ENCODE peak calls at places on chromosomes 6 and 20, in four cellular contexts. One of them, this sample, is unnamed.
A peak's percentile ranks its signal among the peaks of the same experiment; 100 is the strongest.

GRCh38 chr6:168908166-168908565 is 345.5 kb downstream of the THBS2 start:
- DNase-seq in GM12878: no peak
- DNase-seq in A549: no peak
- DNase-seq in K562: no peak
- DNase-seq in this sample: no peak

GRCh38 chr6:27836783-27837635 is 75.2 kb downstream of the OR2B2 start:
- DNase-seq in GM12878: no peak
- DNase-seq in A549: peak; percentile 81
- DNase-seq in K562: peak; percentile 51
- DNase-seq in this sample: peak; percentile 86

GRCh38 chr6:43796168-43796567 is 26.2 kb downstream of the VEGFA start:
- DNase-seq in A549: no peak
- DNase-seq in GM12878: no peak
- DNase-seq in K562: no peak
- DNase-seq in this sample: no peak

GRCh38 chr20:24109537-24109936 is 121.0 kb upstream of the GGTLC1 start:
- DNase-seq in A549: no peak
- DNase-seq in GM12878: no peak
- DNase-seq in K562: no peak
- DNase-seq in this sample: no peak

GRCh38 chr6:45049188-45049843 is 278.8 kb upstream of the RUNX2 start:
- DNase-seq in A549: peak; percentile 0
- DNase-seq in K562: no peak
- DNase-seq in GM12878: no peak
- DNase-seq in this sample: peak; percentile 61

GRCh38 chr20:48658198-48658476 is 169.7 kb downstream of the PREX1 start:
- DNase-seq in A549: no peak
- DNase-seq in GM12878: no peak
- DNase-seq in K562: no peak
- DNase-seq in this sample: no peak

GRCh38 chr6:161406633-161407032 is 132.8 kb upstream of the AGPAT4 start:
- DNase-seq in GM12878: no peak
- DNase-seq in K562: no peak
- DNase-seq in A549: peak; percentile 70
- DNase-seq in this sample: no peak

GRCh38 chr6:108902389-108902792 is 54.2 kb downstream of the ARMC2 start:
- DNase-seq in GM12878: no peak
- DNase-seq in A549: no peak
- DNase-seq in K562: no peak
- DNase-seq in this sample: no peak

GRCh38 chr6:162532283-162533008 is 195.1 kb downstream of the PRKN start:
- DNase-seq in A549: no peak
- DNase-seq in GM12878: no peak
- DNase-seq in K562: no peak
- DNase-seq in this sample: no peak

GRCh38 chr20:51195419-51195901 is 172.6 kb upstream of the KCNG1 start:
- DNase-seq in A549: no peak
- DNase-seq in GM12878: no peak
- DNase-seq in K562: no peak
- DNase-seq in this sample: no peak

GRCh38 chr6:9766240-9766915 is 648.5 kb downstream of the TFAP2A start:
- DNase-seq in K562: no peak
- DNase-seq in A549: peak; percentile 60
- DNase-seq in GM12878: peak; percentile 12
- DNase-seq in this sample: no peak

GRCh38 chr20:63185215-63185796 is 30.6 kb downstream of the YTHDF1 start:
- DNase-seq in A549: no peak
- DNase-seq in K562: no peak
- DNase-seq in GM12878: no peak
- DNase-seq in this sample: no peak

GRCh38 chr6:112235956-112236355 is 18.4 kb downstream of the LAMA4 start:
- DNase-seq in GM12878: no peak
- DNase-seq in A549: no peak
- DNase-seq in K562: no peak
- DNase-seq in this sample: no peak

GRCh38 chr6:19929312-19929711 is 92.1 kb downstream of the ID4 start:
- DNase-seq in K562: no peak
- DNase-seq in GM12878: no peak
- DNase-seq in A549: no peak
- DNase-seq in this sample: no peak

GRCh38 chr6:71892641-71893040 is 6.3 kb downstream of the RIMS1 start:
- DNase-seq in A549: no peak
- DNase-seq in K562: no peak
- DNase-seq in GM12878: no peak
- DNase-seq in this sample: no peak

GRCh38 chr6:169707772-169708171 is 5.8 kb downstream of the C6orf120 start:
- DNase-seq in GM12878: no peak
- DNase-seq in K562: no peak
- DNase-seq in A549: no peak
- DNase-seq in this sample: no peak

GRCh38 chr6:39812853-39813533 is 20.8 kb downstream of the DAAM2 start:
- DNase-seq in GM12878: peak; percentile 36
- DNase-seq in K562: no peak
- DNase-seq in A549: no peak
- DNase-seq in this sample: no peak

GRCh38 chr6:49088631-49089030 is 374.4 kb downstream of the MMUT start:
- DNase-seq in K562: no peak
- DNase-seq in A549: no peak
- DNase-seq in GM12878: no peak
- DNase-seq in this sample: no peak

GRCh38 chr20:18018100-18018499 is 39.6 kb downstream of the OVOL2 start:
- DNase-seq in K562: no peak
- DNase-seq in GM12878: no peak
- DNase-seq in A549: no peak
- DNase-seq in this sample: no peak

GRCh38 chr6:91029211-91029610 is 442.3 kb upstream of the MAP3K7 start:
- DNase-seq in K562: no peak
- DNase-seq in A549: no peak
- DNase-seq in GM12878: no peak
- DNase-seq in this sample: no peak

GRCh38 chr6:26383624-26384417 is 913 bp downstream of the BTN2A2 start:
- DNase-seq in GM12878: no peak
- DNase-seq in K562: peak; percentile 40
- DNase-seq in A549: peak; percentile 27
- DNase-seq in this sample: no peak

GRCh38 chr6:133939778-133940667 is 13.0 kb upstream of the TBPL1 start:
- DNase-seq in K562: no peak
- DNase-seq in A549: no peak
- DNase-seq in GM12878: no peak
- DNase-seq in this sample: peak; percentile 32

GRCh38 chr6:136921521-136921935 is 573 bp upstream of the SLC35D3 start:
- DNase-seq in A549: no peak
- DNase-seq in GM12878: no peak
- DNase-seq in K562: no peak
- DNase-seq in this sample: no peak

GRCh38 chr6:112839525-112839961 is 492.4 kb downstream of the RFPL4B start:
- DNase-seq in GM12878: no peak
- DNase-seq in K562: no peak
- DNase-seq in A549: no peak
- DNase-seq in this sample: no peak

GRCh38 chr6:133837801-133838349 is 51.0 kb upstream of the TCF21 start:
- DNase-seq in A549: peak; percentile 81
- DNase-seq in K562: peak; percentile 66
- DNase-seq in GM12878: no peak
- DNase-seq in this sample: peak; percentile 56

GRCh38 chr20:11373391-11373790 is 544.3 kb upstream of the BTBD3 start:
- DNase-seq in GM12878: no peak
- DNase-seq in K562: no peak
- DNase-seq in A549: no peak
- DNase-seq in this sample: no peak

DNA sequence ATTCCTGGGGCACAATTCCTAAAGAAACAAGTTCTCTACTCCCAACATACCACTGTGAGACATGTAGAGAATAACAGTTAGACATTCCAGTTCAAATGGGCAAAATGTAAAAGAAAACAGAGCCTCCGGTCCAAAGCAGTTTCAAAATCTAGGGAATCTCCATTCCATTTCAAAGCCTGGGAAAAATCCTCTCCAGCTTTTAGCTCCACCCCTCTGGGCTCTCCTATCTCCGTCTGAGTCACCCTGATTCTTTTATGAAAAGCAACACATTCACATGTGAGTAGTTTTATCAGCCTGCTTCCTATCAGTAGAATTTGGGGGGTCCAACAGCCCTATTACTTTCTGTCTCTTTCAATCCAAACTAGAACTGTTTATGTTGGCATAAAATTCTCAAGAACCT is 3.7 kb downstream of the CSNK2A1 start:
- DNase-seq in A549: no peak
- DNase-seq in GM12878: no peak
- DNase-seq in K562: peak; percentile 18
- DNase-seq in this sample: peak; percentile 51
- TF ChIP-seq ESRRA in A549: no peak
- TF ChIP-seq ESRRA in GM12878: no peak
- TF ChIP-seq ESRRA in K562: no peak
- TF ChIP-seq ESRRA in this sample: no peak

GRCh38 chr20:50191566-50192363 is 1.1 kb downstream of the CEBPB start:
- DNase-seq in A549: peak; percentile 75
- DNase-seq in K562: peak; percentile 68
- DNase-seq in GM12878: no peak
- DNase-seq in this sample: peak; percentile 42

GRCh38 chr20:50190251-50191064 is at the start of gene CEBPB:
- DNase-seq in A549: peak; percentile 93
- DNase-seq in K562: peak; percentile 93
- DNase-seq in GM12878: no peak
- DNase-seq in this sample: peak; percentile 90

GRCh38 chr20:50192364-50193168 is 1.9 kb downstream of the CEBPB start:
- DNase-seq in A549: peak; percentile 92
- DNase-seq in K562: peak; percentile 58
- DNase-seq in GM12878: peak; percentile 25
- DNase-seq in this sample: peak; percentile 92

GRCh38 chr20:50189681-50190250 is 864 bp upstream of the CEBPB start:
- DNase-seq in K562: peak; percentile 60
- DNase-seq in GM12878: no peak
- DNase-seq in A549: peak; percentile 59
- DNase-seq in this sample: peak; percentile 79

GRCh38 chr20:50191065-50191565 is 485 bp downstream of the CEBPB start:
- DNase-seq in GM12878: no peak
- DNase-seq in K562: peak; percentile 74
- DNase-seq in A549: no peak
- DNase-seq in this sample: no peak
- TF ChIP-seq RFX5 in GM12878: no peak
- TF ChIP-seq RFX5 in K562: no peak
- TF ChIP-seq RFX5 in A549: no peak
- TF ChIP-seq RFX5 in this sample: no peak

DNA sequence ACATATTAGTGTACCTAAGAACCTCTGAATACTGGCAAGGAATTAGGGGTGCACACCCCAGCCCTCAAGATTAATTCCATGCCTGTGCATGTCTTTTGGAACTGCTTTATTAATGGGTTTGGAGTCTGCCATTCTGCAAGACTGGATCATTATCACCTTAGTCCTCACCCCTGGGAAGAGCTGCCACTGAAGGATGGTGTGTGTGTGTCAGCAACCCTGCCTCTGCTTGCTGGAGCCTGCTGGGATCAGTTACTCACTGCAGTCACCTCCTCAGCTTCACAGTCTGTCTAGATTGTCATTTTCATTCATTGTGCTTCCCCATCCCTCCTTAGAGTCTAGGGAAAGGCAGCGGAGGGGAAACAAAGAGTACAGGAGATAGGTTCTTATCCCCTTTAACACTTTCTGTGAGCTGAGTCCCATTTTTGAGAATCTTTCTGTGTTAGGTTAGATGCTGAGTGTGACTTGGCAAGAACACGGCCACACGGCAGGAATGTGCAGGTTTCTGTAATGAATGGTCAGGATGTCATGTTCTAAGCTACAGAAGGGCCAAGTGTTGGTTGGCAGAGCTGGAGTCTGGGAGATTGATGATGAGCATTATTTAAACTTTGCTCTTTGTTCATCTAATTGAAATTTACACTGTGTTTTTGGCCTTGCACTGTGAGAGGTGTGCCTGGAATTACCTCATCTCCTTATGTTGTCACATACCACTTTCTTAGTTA is 21.1 kb downstream of the GHRH start:
- DNase-seq in GM12878: no peak
- DNase-seq in K562: no peak
- DNase-seq in A549: no peak
- DNase-seq in this sample: no peak
- TF ChIP-seq ESRRA in GM12878: no peak
- TF ChIP-seq ESRRA in K562: no peak
- TF ChIP-seq ESRRA in A549: no peak
- TF ChIP-seq ESRRA in this sample: no peak

GRCh38 chr6:67717281-67717680 is 917.8 kb upstream of the ADGRB3 start:
- DNase-seq in GM12878: no peak
- DNase-seq in A549: no peak
- DNase-seq in K562: no peak
- DNase-seq in this sample: no peak
- TF ChIP-seq RFX5 in GM12878: no peak
- TF ChIP-seq RFX5 in A549: no peak
- TF ChIP-seq RFX5 in K562: no peak
- TF ChIP-seq RFX5 in this sample: no peak

DNA sequence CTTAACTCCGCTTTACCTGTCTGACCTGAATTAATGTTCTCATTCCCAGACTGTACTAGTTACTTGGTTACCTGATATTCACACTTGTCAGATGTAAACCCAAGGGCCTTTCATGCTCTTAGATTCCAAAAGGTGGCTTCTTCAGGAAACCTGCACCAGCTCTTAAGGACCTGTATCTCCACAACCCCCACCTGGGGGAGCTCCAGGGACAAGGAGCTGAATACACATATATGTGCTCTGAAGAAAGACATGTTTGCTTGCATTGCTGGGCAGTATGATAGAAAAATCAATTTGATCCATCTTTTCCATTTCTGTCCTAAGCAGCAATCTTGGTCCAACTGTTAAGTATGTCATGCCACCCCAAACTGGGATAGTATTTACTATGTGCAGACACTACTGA is 64.8 kb upstream of the POU3F2 start:
- DNase-seq in GM12878: no peak
- DNase-seq in K562: peak; percentile 19
- DNase-seq in A549: peak; percentile 34
- DNase-seq in this sample: peak; percentile 24
- TF ChIP-seq ESRRA in GM12878: no peak
- TF ChIP-seq ESRRA in K562: no peak
- TF ChIP-seq ESRRA in A549: no peak
- TF ChIP-seq ESRRA in this sample: no peak

GRCh38 chr6:122798099-122798641 is 9.1 kb downstream of the SMPDL3A start:
- DNase-seq in GM12878: no peak
- DNase-seq in K562: no peak
- DNase-seq in A549: peak; percentile 59
- DNase-seq in this sample: peak; percentile 92
- TF ChIP-seq RFX5 in GM12878: no peak
- TF ChIP-seq RFX5 in K562: no peak
- TF ChIP-seq RFX5 in A549: no peak
- TF ChIP-seq RFX5 in this sample: no peak

GRCh38 chr6:180295-180694 is 112.0 kb upstream of the DUSP22 start:
- DNase-seq in A549: no peak
- DNase-seq in K562: peak; percentile 11
- DNase-seq in GM12878: no peak
- DNase-seq in this sample: no peak
- TF ChIP-seq ESRRA in A549: no peak
- TF ChIP-seq ESRRA in K562: no peak
- TF ChIP-seq ESRRA in GM12878: no peak
- TF ChIP-seq ESRRA in this sample: no peak

DNA sequence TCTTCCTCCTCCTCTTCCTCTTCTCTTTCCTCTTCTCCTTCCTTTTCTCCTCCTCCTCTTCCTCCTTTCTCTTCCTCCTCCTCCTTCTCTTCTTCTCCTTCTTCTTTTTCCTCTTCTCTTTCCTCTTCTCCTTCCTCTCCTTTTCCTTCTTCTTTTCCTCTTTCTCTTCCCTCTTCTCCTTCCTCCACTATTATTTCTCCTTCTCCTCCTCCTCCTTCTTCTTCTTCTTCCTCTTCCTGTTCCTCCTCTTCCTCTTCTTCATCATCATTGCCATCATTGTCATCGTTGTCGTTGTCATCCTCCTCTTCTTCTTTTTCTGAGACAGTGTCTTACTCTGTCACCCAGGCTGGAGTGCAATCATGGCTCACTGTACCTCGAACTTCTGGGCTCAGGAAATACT is 256.3 kb upstream of the SOX4 start:
- DNase-seq in A549: no peak
- DNase-seq in GM12878: no peak
- DNase-seq in K562: no peak
- DNase-seq in this sample: no peak
- TF ChIP-seq RFX5 in A549: no peak
- TF ChIP-seq RFX5 in GM12878: no peak
- TF ChIP-seq RFX5 in K562: no peak
- TF ChIP-seq RFX5 in this sample: no peak

This sample was measured in HepG2.